ENCODE peak calls at places on chromosomes 7 and 10, in six cellular contexts. L, T, Q, V, D and R are unnamed samples. For H3K27me3, the result is how much of the 10 kb centered on the place peaks cover.

GRCh38 chr7:108268200-108268820 is 138.1 kb upstream of the LAMB4 start:
- DNase-seq in V (no peak), D (no peak), L (no peak), Q (no peak), T (no peak), R (no peak)

GRCh38 chr10:103614511-103615158 is 121.1 kb downstream of the NEURL1 start:
- DNase-seq in D (no peak), V (peak), T (no peak), L (no peak), Q (no peak), R (no peak)

GRCh38 chr10:42979730-42980467 is 97.0 kb upstream of the RET start:
- DNase-seq in L (no peak), D (no peak), Q (no peak), V (no peak), T (peak), R (no peak)

GRCh38 chr7:18179058-18179457 is 151.4 kb upstream of the PRPS1L1 start:
- DNase-seq in Q (no peak), D (no peak), V (no peak), L (no peak), T (no peak), R (peak)

GRCh38 chr7:108515636-108516035 is 10.3 kb downstream of the PNPLA8 start:
- DNase-seq in D (no peak), T (no peak), L (no peak), Q (no peak), V (no peak), R (no peak)

GRCh38 chr7:103656221-103656620 is 210.2 kb upstream of the SLC26A5 start:
- DNase-seq in T (no peak), Q (no peak), V (no peak), L (no peak), D (no peak), R (no peak)

GRCh38 chr10:98563811-98564210 is 117.1 kb upstream of the HPS1 start:
- DNase-seq in D (no peak), Q (no peak), T (no peak), L (no peak), V (no peak), R (no peak)

GRCh38 chr7:926061-927030 is 28.1 kb downstream of the ADAP1 start:
- DNase-seq in D (peak), Q (peak), T (no peak), V (no peak), L (no peak), R (no peak)

GRCh38 chr7:14834888-14835287 is 67.7 kb downstream of the DGKB start:
- DNase-seq in L (no peak), Q (no peak), T (no peak), V (no peak), D (no peak), R (no peak)

GRCh38 chr7:27923308-27923980 is 183.5 kb downstream of the TAX1BP1 start:
- DNase-seq in V (no peak), D (no peak), T (no peak), L (no peak), Q (no peak), R (no peak)

GRCh38 chr10:17453377-17454091 is 861 bp downstream of the ST8SIA6 start:
- DNase-seq in L (no peak), V (peak), Q (no peak), T (peak), D (peak), R (no peak)

GRCh38 chr7:5255832-5256231 is 26.9 kb upstream of the SLC29A4 start:
- DNase-seq in D (no peak), V (no peak), Q (no peak), L (no peak), T (no peak), R (no peak)

GRCh38 chr10:126702181-126702580 is 31.7 kb upstream of the C10orf90 start:
- DNase-seq in V (no peak), T (no peak), L (no peak), Q (no peak), D (no peak), R (no peak)

GRCh38 chr7:140898794-140899548 is 25.8 kb downstream of the BRAF start:
- DNase-seq in Q (no peak), T (no peak), V (no peak), D (no peak), L (no peak), R (no peak)

GRCh38 chr10:59108296-59108695 is 68.1 kb upstream of the PHYHIPL start:
- DNase-seq in L (no peak), Q (peak), D (no peak), V (no peak), T (no peak), R (no peak)

GRCh38 chr7:51187941-51188340 is 128.7 kb downstream of the COBL start:
- DNase-seq in L (no peak), Q (no peak), V (no peak), D (peak), T (peak), R (no peak)

GRCh38 chr7:1604383-1604782 is 34.6 kb upstream of the PSMG3 start:
- DNase-seq in Q (no peak), T (peak), V (no peak), L (no peak), D (no peak), R (no peak)

GRCh38 chr7:73437699-73438416 is 4.3 kb downstream of the FZD9 start:
- DNase-seq in V (no peak), D (peak), T (peak), Q (no peak), L (no peak), R (no peak)

GRCh38 chr7:130151591-130152269 is 53.5 kb downstream of the TMEM209 start:
- DNase-seq in T (no peak), D (no peak), Q (no peak), V (no peak), L (no peak), R (peak)
- TF ChIP-seq GABPA in T (no peak), D (no peak), Q (no peak), V (no peak), L (no peak), R (no peak)

GRCh38 chr7:46215987-46216567 is 295.0 kb upstream of the IGFBP3 start:
- DNase-seq in V (no peak), L (no peak), D (peak), Q (peak), T (no peak), R (no peak)
- TF ChIP-seq CTCF in V (no peak), L (no peak), D (no peak), Q (peak), T (no peak), R (no peak)

GRCh38 chr10:29879862-29880261 is 179.5 kb downstream of the JCAD start:
- DNase-seq in Q (no peak), V (no peak), T (no peak), L (no peak), D (no peak), R (no peak)
- H3K27me3 ChIP-seq in Q (under half), V (under half), T (under half), L (under half), D (under half), R (under half)

GRCh38 chr7:132516042-132516840 is 60.0 kb downstream of the PLXNA4 start:
- DNase-seq in L (no peak), T (no peak), Q (peak), D (no peak), V (no peak), R (no peak)
- TF ChIP-seq GABPA in L (no peak), T (no peak), Q (no peak), D (no peak), V (no peak), R (no peak)

GRCh38 chr7:115340828-115341227 is 418.9 kb downstream of the MDFIC start:
- DNase-seq in V (no peak), T (no peak), Q (no peak), D (no peak), L (no peak), R (no peak)
- TF ChIP-seq CTCF in V (no peak), T (peak), Q (no peak), D (peak), L (peak), R (no peak)

DNA sequence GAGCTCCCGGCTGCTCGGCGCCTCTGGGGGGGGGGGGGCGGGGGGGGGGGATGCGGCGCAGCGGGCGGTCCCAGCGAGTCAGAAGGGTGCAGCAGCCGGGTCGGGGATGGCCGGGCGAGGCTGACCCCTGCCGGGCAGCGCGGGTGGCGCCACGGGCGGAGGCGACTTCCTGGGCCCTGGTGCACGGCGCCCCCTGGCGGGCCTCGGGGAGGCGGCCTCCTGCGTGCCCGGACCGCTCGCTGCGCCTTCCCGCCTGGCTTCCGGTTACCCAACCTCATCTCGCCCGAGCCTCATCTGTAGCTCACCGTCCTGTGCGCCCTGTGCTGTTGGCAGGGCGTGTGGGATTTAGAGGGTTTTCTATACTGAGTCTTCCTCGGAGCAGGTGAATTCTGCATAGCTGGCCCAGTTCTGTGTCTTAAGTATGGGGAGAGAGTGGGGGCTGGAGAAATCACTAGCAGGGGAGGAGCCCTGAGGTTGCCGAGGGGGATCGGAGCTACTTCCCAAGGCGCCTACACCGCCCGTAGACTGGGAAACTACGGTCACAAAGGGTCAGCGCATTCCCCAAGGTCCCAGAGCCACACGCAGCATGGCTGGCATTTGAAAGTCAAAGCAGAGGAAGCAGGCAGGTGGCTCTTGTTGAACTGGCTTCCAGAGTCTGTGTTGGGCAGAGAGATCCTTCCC is 28.3 kb upstream of the WDFY4 start:
- DNase-seq in V (peak), Q (peak), L (peak), D (peak), T (peak), R (peak)
- H3K27me3 ChIP-seq in V (under half), Q (under half), L (under half), D (under half), T (under half), R (under half)

GRCh38 chr7:44140341-44140740 is 791 bp downstream of the MYL7 start:
- DNase-seq in L (no peak), T (no peak), D (no peak), V (no peak), Q (no peak), R (no peak)
- TF ChIP-seq GABPA in L (no peak), T (no peak), D (no peak), V (no peak), Q (no peak), R (no peak)